ENCODE peak calls at places on chromosomes 16 and 17, in four cellular contexts. One of them, this sample, is unnamed. For H3K36me3, the result is how much of the 10 kb centered on the place peaks cover.

GRCh38 chr16:71367243-71367976 is 8.9 kb downstream of the CALB2 start:
- DNase-seq in psoas muscle: peak
- DNase-seq in body of pancreas: peak
- DNase-seq in left lung: no peak
- DNase-seq in this sample: peak

GRCh38 chr17:79114455-79115301 is 40.1 kb downstream of the ENGASE start:
- DNase-seq in psoas muscle: peak
- DNase-seq in body of pancreas: peak
- DNase-seq in left lung: no peak
- DNase-seq in this sample: no peak

GRCh38 chr17:17416007-17416399 is 60.8 kb upstream of the MED9 start:
- DNase-seq in psoas muscle: no peak
- DNase-seq in body of pancreas: no peak
- DNase-seq in left lung: no peak
- DNase-seq in this sample: peak

GRCh38 chr17:9862949-9863348 is 37.2 kb downstream of the GLP2R start:
- DNase-seq in psoas muscle: no peak
- DNase-seq in body of pancreas: no peak
- DNase-seq in left lung: no peak
- DNase-seq in this sample: no peak

GRCh38 chr16:69217433-69217832 is 30.5 kb downstream of the SNTB2 start:
- DNase-seq in psoas muscle: no peak
- DNase-seq in body of pancreas: no peak
- DNase-seq in left lung: no peak
- DNase-seq in this sample: no peak

GRCh38 chr17:52419256-52419655 is 260.7 kb upstream of the CA10 start:
- DNase-seq in psoas muscle: no peak
- DNase-seq in body of pancreas: peak
- DNase-seq in left lung: no peak
- DNase-seq in this sample: no peak

GRCh38 chr17:69818467-69818866 is 256.6 kb upstream of the KCNJ16 start:
- DNase-seq in psoas muscle: no peak
- DNase-seq in body of pancreas: no peak
- DNase-seq in left lung: no peak
- DNase-seq in this sample: no peak

GRCh38 chr17:54172096-54172495 is 349.4 kb downstream of the KIF2B start:
- DNase-seq in psoas muscle: no peak
- DNase-seq in body of pancreas: no peak
- DNase-seq in left lung: no peak
- DNase-seq in this sample: no peak

GRCh38 chr17:9239821-9240658 is 218.7 kb downstream of the NTN1 start:
- DNase-seq in psoas muscle: peak
- DNase-seq in body of pancreas: peak
- DNase-seq in left lung: peak
- DNase-seq in this sample: no peak

GRCh38 chr17:78717431-78717980 is 64.6 kb downstream of the CYTH1 start:
- DNase-seq in psoas muscle: no peak
- DNase-seq in body of pancreas: peak
- DNase-seq in left lung: no peak
- DNase-seq in this sample: no peak

GRCh38 chr16:71348262-71349085 is 10.0 kb upstream of the CALB2 start:
- DNase-seq in psoas muscle: no peak
- DNase-seq in body of pancreas: no peak
- DNase-seq in left lung: no peak
- DNase-seq in this sample: no peak

GRCh38 chr16:24966031-24966430 is 49.1 kb downstream of the ARHGAP17 start:
- DNase-seq in psoas muscle: no peak
- DNase-seq in body of pancreas: no peak
- DNase-seq in left lung: no peak
- DNase-seq in this sample: no peak

GRCh38 chr17:2996208-2996855 is 67.1 kb downstream of the OR1D5 start:
- DNase-seq in psoas muscle: no peak
- DNase-seq in body of pancreas: peak
- DNase-seq in left lung: peak
- DNase-seq in this sample: no peak

GRCh38 chr17:39661744-39662541 is 3.2 kb upstream of the TCAP start:
- DNase-seq in psoas muscle: no peak
- DNase-seq in body of pancreas: no peak
- DNase-seq in left lung: no peak
- DNase-seq in this sample: no peak

DNA sequence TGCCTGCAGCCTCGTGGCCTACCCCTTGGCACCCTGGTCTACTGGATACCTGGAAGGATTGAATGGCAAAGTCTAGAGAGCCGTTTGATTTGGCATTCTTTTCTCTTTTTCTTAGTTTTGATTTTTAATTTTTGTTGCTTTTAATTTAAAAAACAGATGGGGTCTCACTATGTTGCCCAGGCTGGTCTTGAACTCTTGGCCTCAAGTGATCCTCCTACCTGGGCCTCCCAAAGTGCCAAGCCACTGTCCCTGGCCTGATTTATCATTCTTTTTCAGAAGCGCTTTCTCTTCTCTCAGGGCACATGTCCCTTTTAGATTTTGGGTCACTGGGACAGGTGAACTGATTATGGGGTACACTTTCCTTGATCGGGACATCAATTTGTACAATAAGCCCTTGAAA is 10.8 kb downstream of the ZC3H18 start:
- DNase-seq in psoas muscle: no peak
- DNase-seq in body of pancreas: no peak
- DNase-seq in left lung: no peak
- DNase-seq in this sample: no peak
- H3K36me3 ChIP-seq in psoas muscle: half or more
- H3K36me3 ChIP-seq in body of pancreas: under half
- H3K36me3 ChIP-seq in left lung: under half
- H3K36me3 ChIP-seq in this sample: under half

DNA sequence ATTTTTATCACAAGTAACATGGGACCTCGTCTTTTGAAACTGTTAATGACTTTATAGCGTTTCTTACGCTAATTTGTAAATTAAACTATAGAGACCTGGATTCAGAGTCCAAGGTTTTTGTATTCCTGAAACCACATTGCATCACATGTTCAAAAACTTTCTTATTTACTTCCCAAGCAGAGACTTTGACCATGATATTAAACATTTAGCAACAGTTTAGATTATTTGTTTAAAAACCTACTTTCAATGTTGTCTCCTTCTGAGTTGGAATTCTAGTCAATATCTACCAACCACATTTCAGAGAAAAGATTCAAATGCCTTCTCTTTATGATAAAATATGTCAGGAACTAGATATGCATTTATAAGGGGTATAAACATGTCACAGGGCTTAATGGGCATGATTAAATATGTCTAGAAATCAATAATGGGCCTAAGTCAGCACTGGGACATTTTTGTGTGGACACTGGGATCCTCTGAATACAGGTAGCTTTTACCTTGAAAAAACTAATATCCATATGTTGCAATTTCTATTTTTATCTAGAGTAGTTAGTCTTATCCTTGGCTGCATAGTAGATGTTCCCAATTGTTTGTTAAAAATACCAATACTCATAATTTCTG is 6.3 kb upstream of the APOH start:
- DNase-seq in psoas muscle: no peak
- DNase-seq in body of pancreas: no peak
- DNase-seq in left lung: no peak
- DNase-seq in this sample: no peak
- H3K27ac ChIP-seq in psoas muscle: no peak
- H3K27ac ChIP-seq in body of pancreas: peak
- H3K27ac ChIP-seq in left lung: no peak
- H3K27ac ChIP-seq in this sample: no peak

DNA sequence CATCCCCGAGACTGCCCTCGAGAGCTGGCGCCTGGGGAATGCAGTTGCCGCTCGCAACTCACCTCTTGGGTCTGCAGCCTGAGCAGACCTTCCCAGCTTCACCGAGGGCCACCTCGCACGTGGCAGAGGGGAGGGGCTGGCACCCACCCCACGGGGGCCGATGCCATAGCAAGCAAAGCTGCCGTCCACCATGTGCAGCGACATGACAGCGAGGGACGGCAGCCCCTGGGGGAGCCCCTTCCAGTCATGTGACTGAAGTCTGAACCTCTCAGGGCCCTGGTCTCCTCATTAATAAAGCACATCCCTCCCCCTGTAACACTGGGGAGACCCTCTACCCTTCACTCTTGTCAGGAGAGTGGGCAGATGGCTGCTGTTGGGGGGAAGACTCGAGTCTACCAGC is 30.5 kb downstream of the CIBAR2 start:
- DNase-seq in psoas muscle: no peak
- DNase-seq in body of pancreas: no peak
- DNase-seq in left lung: peak
- DNase-seq in this sample: no peak
- H3K4me3 ChIP-seq in psoas muscle: no peak
- H3K4me3 ChIP-seq in body of pancreas: no peak
- H3K4me3 ChIP-seq in left lung: no peak
- H3K4me3 ChIP-seq in this sample: no peak

DNA sequence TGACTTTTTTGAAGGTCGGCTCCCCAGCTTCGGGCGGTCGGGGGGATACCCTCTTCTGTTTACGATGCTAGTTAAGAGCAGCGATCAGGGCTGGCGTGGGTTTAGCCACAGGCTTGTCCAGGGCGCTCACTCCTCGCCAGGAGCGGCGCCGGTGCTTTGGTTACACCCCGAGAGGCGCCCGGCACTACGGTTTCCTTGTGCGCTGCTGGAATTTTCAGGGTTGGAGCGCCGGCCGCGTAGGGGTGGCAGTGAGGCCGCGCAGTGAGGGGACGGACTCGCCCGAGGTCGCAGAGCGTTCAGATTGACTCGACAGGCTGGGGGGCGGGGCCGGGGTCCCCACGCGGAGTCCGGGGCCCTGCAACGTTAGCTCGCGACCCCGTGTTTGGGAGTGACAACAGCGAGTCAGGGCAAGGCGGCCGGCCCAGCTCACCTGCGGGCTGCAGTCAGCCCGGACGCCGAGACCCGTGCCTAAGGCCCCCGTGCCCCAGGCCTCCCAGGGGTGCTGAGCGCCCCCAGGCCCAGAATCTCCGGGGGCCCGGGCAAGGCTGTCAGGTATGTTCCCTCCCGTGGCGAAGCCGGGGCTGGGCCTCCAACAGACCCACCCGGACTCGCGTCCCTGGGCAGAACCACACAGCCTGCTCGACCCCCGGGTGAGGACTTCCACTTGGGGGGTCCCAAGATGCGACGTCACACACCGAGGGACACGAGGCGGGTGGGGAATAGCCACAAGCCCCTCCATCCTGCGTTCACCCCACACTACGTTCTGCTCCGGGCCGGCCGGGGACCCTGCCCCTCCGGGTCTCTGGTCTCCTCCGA is 1.3 kb upstream of the ACTG1 start:
- DNase-seq in psoas muscle: peak
- DNase-seq in body of pancreas: peak
- DNase-seq in left lung: peak
- DNase-seq in this sample: no peak
- H3K36me3 ChIP-seq in psoas muscle: under half
- H3K36me3 ChIP-seq in body of pancreas: under half
- H3K36me3 ChIP-seq in left lung: under half
- H3K36me3 ChIP-seq in this sample: under half

GRCh38 chr16:49779979-49780378 is 75.9 kb downstream of the ZNF423 start:
- DNase-seq in psoas muscle: no peak
- DNase-seq in body of pancreas: no peak
- DNase-seq in left lung: no peak
- DNase-seq in this sample: no peak

GRCh38 chr16:49775581-49775980 is 80.3 kb downstream of the ZNF423 start:
- DNase-seq in psoas muscle: no peak
- DNase-seq in body of pancreas: no peak
- DNase-seq in left lung: no peak
- DNase-seq in this sample: no peak

GRCh38 chr16:49778202-49778601 is 77.7 kb downstream of the ZNF423 start:
- DNase-seq in psoas muscle: no peak
- DNase-seq in body of pancreas: no peak
- DNase-seq in left lung: no peak
- DNase-seq in this sample: no peak

GRCh38 chr16:49773534-49774486 is 82.1 kb downstream of the ZNF423 start:
- DNase-seq in psoas muscle: no peak
- DNase-seq in body of pancreas: no peak
- DNase-seq in left lung: no peak
- DNase-seq in this sample: no peak

DNA sequence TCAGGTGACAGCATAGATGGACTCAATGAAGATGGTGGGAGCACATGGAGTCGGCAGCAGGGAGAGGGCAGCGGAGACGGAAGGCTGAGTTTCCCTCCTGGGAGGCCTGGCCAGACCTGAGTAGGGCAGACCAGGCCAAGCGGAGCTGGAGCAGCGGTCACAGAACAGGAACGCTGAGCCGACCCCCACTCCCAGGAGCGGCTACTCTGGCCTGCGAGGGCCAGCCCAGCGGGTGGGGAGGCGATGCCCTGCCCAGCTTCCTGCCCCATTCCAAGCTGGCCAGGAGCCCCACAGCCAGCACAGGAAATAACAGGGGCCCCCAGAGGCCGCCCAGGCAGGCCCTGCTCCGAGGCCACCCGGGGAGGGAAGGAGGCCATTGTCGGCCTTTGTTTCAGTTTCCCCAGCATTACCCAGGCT is 79.8 kb downstream of the ZNF423 start:
- DNase-seq in psoas muscle: peak
- DNase-seq in body of pancreas: no peak
- DNase-seq in left lung: peak
- DNase-seq in this sample: no peak
- H3K27ac ChIP-seq in psoas muscle: peak
- H3K27ac ChIP-seq in body of pancreas: no peak
- H3K27ac ChIP-seq in left lung: peak
- H3K27ac ChIP-seq in this sample: no peak

This sample was measured in iPS DF 6.9.